ENCODE peak calls at places on chromosomes 1 and 21, in four cellular contexts. J is activated naive CD8-positive, alpha-beta T cell treated with anti-CD3 and anti-CD28 coated beads for 36 hours; M is renal cortical epithelial cell; R is NCI-H460. C is an unnamed sample.

GRCh38 chr1:19338323-19338762 is 26.2 kb downstream of the SLC66A1 start:
- DNase-seq in M (no peak), R (no peak), J (no peak), C (no peak)

GRCh38 chr1:234726359-234726836 is 116.4 kb upstream of the IRF2BP2 start:
- DNase-seq in R (no peak), J (no peak), M (no peak), C (no peak)

GRCh38 chr1:187275346-187275745 is 446.6 kb downstream of the PLA2G4A start:
- DNase-seq in M (no peak), J (no peak), R (no peak), C (no peak)

GRCh38 chr1:28602536-28603439 is 10.7 kb downstream of the RAB42 start:
- DNase-seq in M (peak), R (peak), J (no peak), C (peak)

GRCh38 chr1:209012443-209013196 is 570.9 kb upstream of the CAMK1G start:
- DNase-seq in R (no peak), M (no peak), J (no peak), C (no peak)

GRCh38 chr1:181099152-181100014 is 10.9 kb downstream of the IER5 start:
- DNase-seq in J (peak), M (no peak), R (no peak), C (no peak)

GRCh38 chr21:33587792-33588484 is 546 bp downstream of the DONSON start:
- DNase-seq in J (no peak), M (no peak), R (peak), C (peak)

GRCh38 chr1:32992489-32993214 is 28.0 kb upstream of the RNF19B start:
- DNase-seq in M (peak), R (peak), J (peak), C (peak)

GRCh38 chr1:202107801-202108731 is 14.7 kb upstream of the GPR37L1 start:
- DNase-seq in J (no peak), R (no peak), M (peak), C (no peak)

GRCh38 chr21:29749957-29750356 is 189.8 kb downstream of the GRIK1 start:
- DNase-seq in J (no peak), R (no peak), M (no peak), C (no peak)

GRCh38 chr1:27603320-27603961 is 503 bp downstream of the AHDC1 start:
- DNase-seq in J (peak), R (no peak), M (no peak), C (no peak)

GRCh38 chr1:158037008-158037875 is 43.8 kb downstream of the KIRREL1 start:
- DNase-seq in M (no peak), J (no peak), R (no peak), C (no peak)

GRCh38 chr1:209617755-209618154 is 34.2 kb downstream of the CAMK1G start:
- DNase-seq in M (no peak), R (no peak), J (no peak), C (no peak)

C was measured in SK-MEL-5.